ENCODE peak calls at places on chromosomes 7 and 10, in eight cellular contexts. M is IMR-90; I is AG10803; O is activated CD8-positive, alpha-beta memory T cell treated with anti-CD3 and anti-CD28 coated beads for 4 hours; D is fibroblast of gingiva; Y is stimulated activated CD4-positive, alpha-beta T cell treated with anti-CD3 and anti-CD28 coated beads, TNF-alpha, amount 100 ng/mL, for 24 hours; R is A172; T is activated T-cell treated with anti-CD3 and anti-CD28 coated beads, Interleukin-2, amount 50 U/mL, for 1 hour. K is an unnamed sample.

GRCh38 chr10:73969224-73969811 is 28.6 kb upstream of the VCL start:
- DNase-seq in M (no peak), I (no peak), O (no peak), D (no peak), Y (no peak), R (no peak), T (no peak), K (no peak)

GRCh38 chr7:10708447-10708846 is 265.2 kb upstream of the PHF14 start:
- DNase-seq in M (no peak), I (no peak), O (no peak), D (no peak), Y (no peak), R (peak), T (no peak), K (no peak)

GRCh38 chr10:24722131-24722675 is 1.5 kb downstream of the ARHGAP21 start:
- DNase-seq in M (peak), I (peak), O (no peak), D (no peak), Y (no peak), R (peak), T (no peak), K (no peak)

GRCh38 chr7:47046949-47047348 is 535.0 kb downstream of the TNS3 start:
- DNase-seq in M (no peak), I (no peak), O (no peak), D (no peak), Y (no peak), R (no peak), T (no peak), K (no peak)

GRCh38 chr10:75663947-75664664 is 232.7 kb downstream of the LRMDA start:
- DNase-seq in M (no peak), I (no peak), O (no peak), D (peak), Y (no peak), R (no peak), T (no peak), K (no peak)

GRCh38 chr10:100909506-100910260 is 3.1 kb upstream of the SLF2 start:
- DNase-seq in M (no peak), I (no peak), O (no peak), D (peak), Y (no peak), R (no peak), T (no peak), K (no peak)

GRCh38 chr7:80721880-80722595 is 83.6 kb downstream of the CD36 start:
- DNase-seq in M (peak), I (peak), O (no peak), D (peak), Y (no peak), R (peak), T (no peak), K (no peak)

GRCh38 chr7:55160539-55160938 is 141.7 kb downstream of the EGFR start:
- DNase-seq in M (peak), I (peak), O (no peak), D (no peak), Y (no peak), R (no peak), T (no peak), K (no peak)

GRCh38 chr7:111107989-111108388 is 17.1 kb downstream of the LRRN3 start:
- DNase-seq in M (no peak), I (no peak), O (no peak), D (no peak), Y (no peak), R (no peak), T (no peak), K (no peak)

GRCh38 chr7:158395349-158395748 is 192.3 kb downstream of the PTPRN2 start:
- DNase-seq in M (no peak), I (no peak), O (no peak), D (no peak), Y (no peak), R (no peak), T (no peak), K (no peak)

GRCh38 chr7:144854839-144855424 is 19.1 kb upstream of the TPK1 start:
- DNase-seq in M (no peak), I (peak), O (no peak), D (peak), Y (no peak), R (peak), T (no peak), K (no peak)

GRCh38 chr10:21194510-21194993 is 297.4 kb upstream of the NEBL start:
- DNase-seq in M (no peak), I (no peak), O (no peak), D (peak), Y (no peak), R (peak), T (no peak), K (no peak)

K was measured in stimulated activated CD8-positive, alpha-beta memory T cell treated with anti-CD3 and anti-CD28 coated beads, Interleukin-2, amount 100 ng/mL, for 1 hour.